ENCODE peak calls at places on chromosomes 6 and 20, in ten cellular contexts. One of them, this sample, is unnamed.

GRCh38 chr6:31556312-31556711 is 8.9 kb downstream of the NFKBIL1 start:
- DNase-seq in SHP77 treated with DMSO at 0.1 percent for 48 hours: no peak
- DNase-seq in psoas muscle: no peak
- DNase-seq in AG10803: no peak
- DNase-seq in lower lobe of right lung: no peak
- DNase-seq in stimulated activated naive B cell treated with anti-CD40 and anti-IgM and Interleukin-4, amounts not matched to agents 10 μg/mL and 1 μg/mL and 100 μg/mL, for 72 hours: no peak
- DNase-seq in left lobe of liver: no peak
- DNase-seq in WTC11: no peak
- DNase-seq in smooth muscle cell of the brain vasculature: no peak
- DNase-seq in T-helper 1 cell: no peak
- DNase-seq in this sample: no peak

GRCh38 chr6:49401063-49401462 is 62.0 kb downstream of the MMUT start:
- DNase-seq in SHP77 treated with DMSO at 0.1 percent for 48 hours: no peak
- DNase-seq in psoas muscle: no peak
- DNase-seq in AG10803: no peak
- DNase-seq in lower lobe of right lung: no peak
- DNase-seq in stimulated activated naive B cell treated with anti-CD40 and anti-IgM and Interleukin-4, amounts not matched to agents 10 μg/mL and 1 μg/mL and 100 μg/mL, for 72 hours: no peak
- DNase-seq in left lobe of liver: no peak
- DNase-seq in WTC11: no peak
- DNase-seq in smooth muscle cell of the brain vasculature: no peak
- DNase-seq in T-helper 1 cell: no peak
- DNase-seq in this sample: no peak

GRCh38 chr20:51106011-51106410 is 83.1 kb upstream of the KCNG1 start:
- DNase-seq in SHP77 treated with DMSO at 0.1 percent for 48 hours: no peak
- DNase-seq in psoas muscle: no peak
- DNase-seq in AG10803: peak; percentile 15
- DNase-seq in lower lobe of right lung: no peak
- DNase-seq in stimulated activated naive B cell treated with anti-CD40 and anti-IgM and Interleukin-4, amounts not matched to agents 10 μg/mL and 1 μg/mL and 100 μg/mL, for 72 hours: no peak
- DNase-seq in left lobe of liver: no peak
- DNase-seq in WTC11: no peak
- DNase-seq in smooth muscle cell of the brain vasculature: no peak
- DNase-seq in T-helper 1 cell: no peak
- DNase-seq in this sample: peak; percentile 54

GRCh38 chr6:52157301-52157930 is 28.8 kb upstream of the IL17A start:
- DNase-seq in SHP77 treated with DMSO at 0.1 percent for 48 hours: no peak
- DNase-seq in psoas muscle: no peak
- DNase-seq in AG10803: peak; percentile 11
- DNase-seq in lower lobe of right lung: no peak
- DNase-seq in stimulated activated naive B cell treated with anti-CD40 and anti-IgM and Interleukin-4, amounts not matched to agents 10 μg/mL and 1 μg/mL and 100 μg/mL, for 72 hours: peak; percentile 60
- DNase-seq in left lobe of liver: no peak
- DNase-seq in WTC11: no peak
- DNase-seq in smooth muscle cell of the brain vasculature: no peak
- DNase-seq in T-helper 1 cell: no peak
- DNase-seq in this sample: no peak

GRCh38 chr6:47698342-47698787 is at the start of gene ADGRF4:
- DNase-seq in SHP77 treated with DMSO at 0.1 percent for 48 hours: no peak
- DNase-seq in psoas muscle: no peak
- DNase-seq in AG10803: peak; percentile 3
- DNase-seq in lower lobe of right lung: no peak
- DNase-seq in stimulated activated naive B cell treated with anti-CD40 and anti-IgM and Interleukin-4, amounts not matched to agents 10 μg/mL and 1 μg/mL and 100 μg/mL, for 72 hours: no peak
- DNase-seq in left lobe of liver: no peak
- DNase-seq in WTC11: no peak
- DNase-seq in smooth muscle cell of the brain vasculature: no peak
- DNase-seq in T-helper 1 cell: no peak
- DNase-seq in this sample: no peak

GRCh38 chr20:32988008-32988407 is 16.2 kb downstream of the SUN5 start:
- DNase-seq in SHP77 treated with DMSO at 0.1 percent for 48 hours: no peak
- DNase-seq in psoas muscle: no peak
- DNase-seq in AG10803: no peak
- DNase-seq in lower lobe of right lung: no peak
- DNase-seq in stimulated activated naive B cell treated with anti-CD40 and anti-IgM and Interleukin-4, amounts not matched to agents 10 μg/mL and 1 μg/mL and 100 μg/mL, for 72 hours: no peak
- DNase-seq in left lobe of liver: no peak
- DNase-seq in WTC11: no peak
- DNase-seq in smooth muscle cell of the brain vasculature: no peak
- DNase-seq in T-helper 1 cell: no peak
- DNase-seq in this sample: no peak

GRCh38 chr6:29295181-29295585 is 6.3 kb upstream of the OR14J1 start:
- DNase-seq in SHP77 treated with DMSO at 0.1 percent for 48 hours: no peak
- DNase-seq in psoas muscle: no peak
- DNase-seq in AG10803: no peak
- DNase-seq in lower lobe of right lung: no peak
- DNase-seq in stimulated activated naive B cell treated with anti-CD40 and anti-IgM and Interleukin-4, amounts not matched to agents 10 μg/mL and 1 μg/mL and 100 μg/mL, for 72 hours: no peak
- DNase-seq in left lobe of liver: no peak
- DNase-seq in WTC11: no peak
- DNase-seq in smooth muscle cell of the brain vasculature: no peak
- DNase-seq in T-helper 1 cell: no peak
- DNase-seq in this sample: no peak

GRCh38 chr6:41278699-41279405 is 7.6 kb downstream of the TREM1 start:
- DNase-seq in SHP77 treated with DMSO at 0.1 percent for 48 hours: peak; percentile 40
- DNase-seq in psoas muscle: peak; percentile 57
- DNase-seq in AG10803: peak; percentile 18
- DNase-seq in lower lobe of right lung: peak; percentile 68
- DNase-seq in stimulated activated naive B cell treated with anti-CD40 and anti-IgM and Interleukin-4, amounts not matched to agents 10 μg/mL and 1 μg/mL and 100 μg/mL, for 72 hours: peak; percentile 68
- DNase-seq in left lobe of liver: no peak
- DNase-seq in WTC11: peak; percentile 80
- DNase-seq in smooth muscle cell of the brain vasculature: peak; percentile 15
- DNase-seq in T-helper 1 cell: peak; percentile 32
- DNase-seq in this sample: peak; percentile 50

GRCh38 chr20:19918965-19919329 is 98.2 kb upstream of the NAA20 start:
- DNase-seq in SHP77 treated with DMSO at 0.1 percent for 48 hours: no peak
- DNase-seq in psoas muscle: no peak
- DNase-seq in AG10803: peak; percentile 61
- DNase-seq in lower lobe of right lung: no peak
- DNase-seq in stimulated activated naive B cell treated with anti-CD40 and anti-IgM and Interleukin-4, amounts not matched to agents 10 μg/mL and 1 μg/mL and 100 μg/mL, for 72 hours: no peak
- DNase-seq in left lobe of liver: no peak
- DNase-seq in WTC11: no peak
- DNase-seq in smooth muscle cell of the brain vasculature: no peak
- DNase-seq in T-helper 1 cell: no peak
- DNase-seq in this sample: no peak

GRCh38 chr6:37485259-37485658 is 14.4 kb downstream of the CCDC167 start:
- DNase-seq in SHP77 treated with DMSO at 0.1 percent for 48 hours: no peak
- DNase-seq in psoas muscle: no peak
- DNase-seq in AG10803: no peak
- DNase-seq in lower lobe of right lung: no peak
- DNase-seq in stimulated activated naive B cell treated with anti-CD40 and anti-IgM and Interleukin-4, amounts not matched to agents 10 μg/mL and 1 μg/mL and 100 μg/mL, for 72 hours: no peak
- DNase-seq in left lobe of liver: no peak
- DNase-seq in WTC11: peak; percentile 34
- DNase-seq in smooth muscle cell of the brain vasculature: no peak
- DNase-seq in T-helper 1 cell: no peak
- DNase-seq in this sample: peak; percentile 37

GRCh38 chr6:36720251-36721141 is 22.9 kb downstream of the RAB44 start:
- DNase-seq in SHP77 treated with DMSO at 0.1 percent for 48 hours: peak; percentile 34
- DNase-seq in psoas muscle: peak; percentile 43
- DNase-seq in AG10803: no peak
- DNase-seq in lower lobe of right lung: no peak
- DNase-seq in stimulated activated naive B cell treated with anti-CD40 and anti-IgM and Interleukin-4, amounts not matched to agents 10 μg/mL and 1 μg/mL and 100 μg/mL, for 72 hours: no peak
- DNase-seq in left lobe of liver: no peak
- DNase-seq in WTC11: no peak
- DNase-seq in smooth muscle cell of the brain vasculature: no peak
- DNase-seq in T-helper 1 cell: no peak
- DNase-seq in this sample: no peak

GRCh38 chr6:169809386-169809785 is 58.0 kb downstream of the ERMARD start:
- DNase-seq in SHP77 treated with DMSO at 0.1 percent for 48 hours: no peak
- DNase-seq in psoas muscle: no peak
- DNase-seq in AG10803: no peak
- DNase-seq in lower lobe of right lung: no peak
- DNase-seq in stimulated activated naive B cell treated with anti-CD40 and anti-IgM and Interleukin-4, amounts not matched to agents 10 μg/mL and 1 μg/mL and 100 μg/mL, for 72 hours: no peak
- DNase-seq in left lobe of liver: peak; percentile 28
- DNase-seq in WTC11: no peak
- DNase-seq in smooth muscle cell of the brain vasculature: no peak
- DNase-seq in T-helper 1 cell: no peak
- DNase-seq in this sample: no peak

GRCh38 chr6:129747588-129748112 is 37.7 kb upstream of the ARHGAP18 start:
- DNase-seq in SHP77 treated with DMSO at 0.1 percent for 48 hours: no peak
- DNase-seq in psoas muscle: no peak
- DNase-seq in AG10803: no peak
- DNase-seq in lower lobe of right lung: no peak
- DNase-seq in stimulated activated naive B cell treated with anti-CD40 and anti-IgM and Interleukin-4, amounts not matched to agents 10 μg/mL and 1 μg/mL and 100 μg/mL, for 72 hours: no peak
- DNase-seq in left lobe of liver: no peak
- DNase-seq in WTC11: no peak
- DNase-seq in smooth muscle cell of the brain vasculature: no peak
- DNase-seq in T-helper 1 cell: no peak
- DNase-seq in this sample: no peak

GRCh38 chr20:56769971-56770570 is 141.0 kb downstream of the TFAP2C start:
- DNase-seq in SHP77 treated with DMSO at 0.1 percent for 48 hours: no peak
- DNase-seq in psoas muscle: no peak
- DNase-seq in AG10803: no peak
- DNase-seq in lower lobe of right lung: no peak
- DNase-seq in stimulated activated naive B cell treated with anti-CD40 and anti-IgM and Interleukin-4, amounts not matched to agents 10 μg/mL and 1 μg/mL and 100 μg/mL, for 72 hours: no peak
- DNase-seq in left lobe of liver: no peak
- DNase-seq in WTC11: no peak
- DNase-seq in smooth muscle cell of the brain vasculature: no peak
- DNase-seq in T-helper 1 cell: no peak
- DNase-seq in this sample: no peak

GRCh38 chr6:1244941-1245340 is 67.0 kb upstream of the FOXQ1 start:
- DNase-seq in SHP77 treated with DMSO at 0.1 percent for 48 hours: no peak
- DNase-seq in psoas muscle: no peak
- DNase-seq in AG10803: no peak
- DNase-seq in lower lobe of right lung: no peak
- DNase-seq in stimulated activated naive B cell treated with anti-CD40 and anti-IgM and Interleukin-4, amounts not matched to agents 10 μg/mL and 1 μg/mL and 100 μg/mL, for 72 hours: no peak
- DNase-seq in left lobe of liver: no peak
- DNase-seq in WTC11: no peak
- DNase-seq in smooth muscle cell of the brain vasculature: no peak
- DNase-seq in T-helper 1 cell: no peak
- DNase-seq in this sample: no peak

GRCh38 chr6:148851683-148852556 is 105.1 kb downstream of the UST start:
- DNase-seq in SHP77 treated with DMSO at 0.1 percent for 48 hours: no peak
- DNase-seq in psoas muscle: no peak
- DNase-seq in AG10803: no peak
- DNase-seq in lower lobe of right lung: no peak
- DNase-seq in stimulated activated naive B cell treated with anti-CD40 and anti-IgM and Interleukin-4, amounts not matched to agents 10 μg/mL and 1 μg/mL and 100 μg/mL, for 72 hours: no peak
- DNase-seq in left lobe of liver: no peak
- DNase-seq in WTC11: no peak
- DNase-seq in smooth muscle cell of the brain vasculature: no peak
- DNase-seq in T-helper 1 cell: no peak
- DNase-seq in this sample: no peak

GRCh38 chr20:37388831-37389230 is 42.9 kb downstream of the SRC start:
- DNase-seq in SHP77 treated with DMSO at 0.1 percent for 48 hours: no peak
- DNase-seq in psoas muscle: peak; percentile 33
- DNase-seq in AG10803: no peak
- DNase-seq in lower lobe of right lung: peak; percentile 26
- DNase-seq in stimulated activated naive B cell treated with anti-CD40 and anti-IgM and Interleukin-4, amounts not matched to agents 10 μg/mL and 1 μg/mL and 100 μg/mL, for 72 hours: no peak
- DNase-seq in left lobe of liver: no peak
- DNase-seq in WTC11: no peak
- DNase-seq in smooth muscle cell of the brain vasculature: no peak
- DNase-seq in T-helper 1 cell: no peak
- DNase-seq in this sample: no peak

GRCh38 chr6:145569140-145569539 is 166.2 kb downstream of the EPM2A start:
- DNase-seq in SHP77 treated with DMSO at 0.1 percent for 48 hours: no peak
- DNase-seq in psoas muscle: no peak
- DNase-seq in AG10803: no peak
- DNase-seq in lower lobe of right lung: no peak
- DNase-seq in stimulated activated naive B cell treated with anti-CD40 and anti-IgM and Interleukin-4, amounts not matched to agents 10 μg/mL and 1 μg/mL and 100 μg/mL, for 72 hours: no peak
- DNase-seq in left lobe of liver: no peak
- DNase-seq in WTC11: no peak
- DNase-seq in smooth muscle cell of the brain vasculature: no peak
- DNase-seq in T-helper 1 cell: no peak
- DNase-seq in this sample: peak; percentile 43

GRCh38 chr6:82017316-82017715 is 230.2 kb downstream of the IBTK start:
- DNase-seq in SHP77 treated with DMSO at 0.1 percent for 48 hours: no peak
- DNase-seq in psoas muscle: peak; percentile 59
- DNase-seq in AG10803: peak; percentile 90
- DNase-seq in lower lobe of right lung: no peak
- DNase-seq in stimulated activated naive B cell treated with anti-CD40 and anti-IgM and Interleukin-4, amounts not matched to agents 10 μg/mL and 1 μg/mL and 100 μg/mL, for 72 hours: no peak
- DNase-seq in left lobe of liver: no peak
- DNase-seq in WTC11: no peak
- DNase-seq in smooth muscle cell of the brain vasculature: peak; percentile 57
- DNase-seq in T-helper 1 cell: no peak
- DNase-seq in this sample: no peak

GRCh38 chr6:110449545-110449903 is 26.9 kb downstream of the SLC22A16 start:
- DNase-seq in SHP77 treated with DMSO at 0.1 percent for 48 hours: no peak
- DNase-seq in psoas muscle: no peak
- DNase-seq in AG10803: no peak
- DNase-seq in lower lobe of right lung: no peak
- DNase-seq in stimulated activated naive B cell treated with anti-CD40 and anti-IgM and Interleukin-4, amounts not matched to agents 10 μg/mL and 1 μg/mL and 100 μg/mL, for 72 hours: no peak
- DNase-seq in left lobe of liver: no peak
- DNase-seq in WTC11: no peak
- DNase-seq in smooth muscle cell of the brain vasculature: no peak
- DNase-seq in T-helper 1 cell: no peak
- DNase-seq in this sample: no peak

GRCh38 chr6:31715022-31715683 is at the start of gene LY6G6D:
- DNase-seq in SHP77 treated with DMSO at 0.1 percent for 48 hours: no peak
- DNase-seq in psoas muscle: no peak
- DNase-seq in AG10803: no peak
- DNase-seq in lower lobe of right lung: no peak
- DNase-seq in stimulated activated naive B cell treated with anti-CD40 and anti-IgM and Interleukin-4, amounts not matched to agents 10 μg/mL and 1 μg/mL and 100 μg/mL, for 72 hours: no peak
- DNase-seq in left lobe of liver: no peak
- DNase-seq in WTC11: no peak
- DNase-seq in smooth muscle cell of the brain vasculature: no peak
- DNase-seq in T-helper 1 cell: no peak
- DNase-seq in this sample: no peak

GRCh38 chr20:428658-429200 is 20.6 kb downstream of the RBCK1 start:
- DNase-seq in SHP77 treated with DMSO at 0.1 percent for 48 hours: no peak
- DNase-seq in psoas muscle: no peak
- DNase-seq in AG10803: no peak
- DNase-seq in lower lobe of right lung: no peak
- DNase-seq in stimulated activated naive B cell treated with anti-CD40 and anti-IgM and Interleukin-4, amounts not matched to agents 10 μg/mL and 1 μg/mL and 100 μg/mL, for 72 hours: no peak
- DNase-seq in left lobe of liver: no peak
- DNase-seq in WTC11: peak; percentile 56
- DNase-seq in smooth muscle cell of the brain vasculature: no peak
- DNase-seq in T-helper 1 cell: no peak
- DNase-seq in this sample: no peak

GRCh38 chr20:21505810-21506530 is 7.9 kb downstream of the NKX2-2 start:
- DNase-seq in SHP77 treated with DMSO at 0.1 percent for 48 hours: no peak
- DNase-seq in psoas muscle: peak; percentile 66
- DNase-seq in AG10803: peak; percentile 29
- DNase-seq in lower lobe of right lung: peak; percentile 66
- DNase-seq in stimulated activated naive B cell treated with anti-CD40 and anti-IgM and Interleukin-4, amounts not matched to agents 10 μg/mL and 1 μg/mL and 100 μg/mL, for 72 hours: peak; percentile 41
- DNase-seq in left lobe of liver: peak; percentile 65
- DNase-seq in WTC11: peak; percentile 73
- DNase-seq in smooth muscle cell of the brain vasculature: no peak
- DNase-seq in T-helper 1 cell: peak; percentile 42
- DNase-seq in this sample: no peak

GRCh38 chr6:108133594-108134179 is 32.1 kb upstream of the NR2E1 start:
- DNase-seq in SHP77 treated with DMSO at 0.1 percent for 48 hours: peak; percentile 28
- DNase-seq in psoas muscle: peak; percentile 74
- DNase-seq in AG10803: peak; percentile 68
- DNase-seq in lower lobe of right lung: peak; percentile 79
- DNase-seq in stimulated activated naive B cell treated with anti-CD40 and anti-IgM and Interleukin-4, amounts not matched to agents 10 μg/mL and 1 μg/mL and 100 μg/mL, for 72 hours: no peak
- DNase-seq in left lobe of liver: no peak
- DNase-seq in WTC11: peak; percentile 88
- DNase-seq in smooth muscle cell of the brain vasculature: peak; percentile 43
- DNase-seq in T-helper 1 cell: no peak
- DNase-seq in this sample: peak; percentile 68

GRCh38 chr6:32288426-32288825 is 64.6 kb upstream of the NOTCH4 start:
- DNase-seq in SHP77 treated with DMSO at 0.1 percent for 48 hours: no peak
- DNase-seq in psoas muscle: no peak
- DNase-seq in AG10803: no peak
- DNase-seq in lower lobe of right lung: no peak
- DNase-seq in stimulated activated naive B cell treated with anti-CD40 and anti-IgM and Interleukin-4, amounts not matched to agents 10 μg/mL and 1 μg/mL and 100 μg/mL, for 72 hours: no peak
- DNase-seq in left lobe of liver: no peak
- DNase-seq in WTC11: no peak
- DNase-seq in smooth muscle cell of the brain vasculature: no peak
- DNase-seq in T-helper 1 cell: no peak
- DNase-seq in this sample: no peak

GRCh38 chr20:16930656-16931055 is 182.5 kb downstream of the OTOR start:
- DNase-seq in SHP77 treated with DMSO at 0.1 percent for 48 hours: no peak
- DNase-seq in psoas muscle: no peak
- DNase-seq in AG10803: no peak
- DNase-seq in lower lobe of right lung: no peak
- DNase-seq in stimulated activated naive B cell treated with anti-CD40 and anti-IgM and Interleukin-4, amounts not matched to agents 10 μg/mL and 1 μg/mL and 100 μg/mL, for 72 hours: no peak
- DNase-seq in left lobe of liver: no peak
- DNase-seq in WTC11: no peak
- DNase-seq in smooth muscle cell of the brain vasculature: no peak
- DNase-seq in T-helper 1 cell: no peak
- DNase-seq in this sample: no peak

GRCh38 chr6:42698217-42698616 is 24.2 kb downstream of the PRPH2 start:
- DNase-seq in SHP77 treated with DMSO at 0.1 percent for 48 hours: no peak
- DNase-seq in psoas muscle: no peak
- DNase-seq in AG10803: no peak
- DNase-seq in lower lobe of right lung: no peak
- DNase-seq in stimulated activated naive B cell treated with anti-CD40 and anti-IgM and Interleukin-4, amounts not matched to agents 10 μg/mL and 1 μg/mL and 100 μg/mL, for 72 hours: no peak
- DNase-seq in left lobe of liver: no peak
- DNase-seq in WTC11: no peak
- DNase-seq in smooth muscle cell of the brain vasculature: no peak
- DNase-seq in T-helper 1 cell: no peak
- DNase-seq in this sample: no peak

GRCh38 chr20:63253438-63254236 is 626 bp downstream of the NKAIN4 start:
- DNase-seq in SHP77 treated with DMSO at 0.1 percent for 48 hours: no peak
- DNase-seq in psoas muscle: no peak
- DNase-seq in AG10803: no peak
- DNase-seq in lower lobe of right lung: no peak
- DNase-seq in stimulated activated naive B cell treated with anti-CD40 and anti-IgM and Interleukin-4, amounts not matched to agents 10 μg/mL and 1 μg/mL and 100 μg/mL, for 72 hours: no peak
- DNase-seq in left lobe of liver: no peak
- DNase-seq in WTC11: peak; percentile 79
- DNase-seq in smooth muscle cell of the brain vasculature: no peak
- DNase-seq in T-helper 1 cell: no peak
- DNase-seq in this sample: no peak

This sample was measured in HAP-1.